ENCODE peak calls at places on chromosomes 2 and 18, in eight cellular contexts. H is K562, D is dorsolateral prefrontal cortex, Z is psoas muscle, O is stomach, E is spleen, X is cardiac muscle cell, C is heart left ventricle. W is an unnamed sample. For H3K27me3, the result is how much of the 10 kb centered on the place peaks cover.

GRCh38 chr2:62817995-62818713 is 112.6 kb downstream of the EHBP1 start:
- DNase-seq in H (no peak), D (no peak), Z (no peak), O (no peak), E (no peak), X (no peak), C (no peak), W (peak)

GRCh38 chr2:237180987-237181386 is 95.3 kb downstream of the COPS8 start:
- DNase-seq in H (no peak), D (no peak), Z (no peak), O (no peak), E (no peak), X (no peak), C (no peak), W (no peak)

GRCh38 chr2:127052068-127052770 is 54.7 kb downstream of the BIN1 start:
- DNase-seq in H (no peak), D (no peak), Z (peak), O (no peak), E (peak), X (no peak), C (no peak), W (no peak)

GRCh38 chr2:212526059-212526458 is 12.5 kb downstream of the ERBB4 start:
- DNase-seq in H (no peak), D (no peak), Z (no peak), O (no peak), E (no peak), X (no peak), C (no peak), W (no peak)

GRCh38 chr2:29544031-29544430 is 377.4 kb downstream of the ALK start:
- DNase-seq in H (no peak), D (no peak), Z (no peak), O (no peak), E (no peak), X (no peak), C (no peak), W (no peak)

GRCh38 chr2:204731996-204732395 is 186.7 kb downstream of the PARD3B start:
- DNase-seq in H (no peak), D (no peak), Z (no peak), O (no peak), E (no peak), X (no peak), C (no peak), W (no peak)

GRCh38 chr2:138298900-138299299 is 202.7 kb upstream of the SPOPL start:
- DNase-seq in H (no peak), D (no peak), Z (no peak), O (no peak), E (no peak), X (no peak), C (no peak), W (no peak)

GRCh38 chr2:49248506-49248905 is 94.2 kb upstream of the FSHR start:
- DNase-seq in H (no peak), D (no peak), Z (no peak), O (no peak), E (no peak), X (no peak), C (no peak), W (peak)

GRCh38 chr2:127597984-127598380 is 48.0 kb upstream of the GPR17 start:
- DNase-seq in H (no peak), D (no peak), Z (no peak), O (no peak), E (no peak), X (no peak), C (no peak), W (no peak)

GRCh38 chr2:63192889-63193778 is 142.5 kb downstream of the OTX1 start:
- DNase-seq in H (no peak), D (no peak), Z (no peak), O (no peak), E (no peak), X (no peak), C (no peak), W (no peak)

GRCh38 chr2:62045017-62045543 is 139.6 kb downstream of the COMMD1 start:
- DNase-seq in H (no peak), D (no peak), Z (no peak), O (no peak), E (no peak), X (no peak), C (no peak), W (peak)

GRCh38 chr2:75174981-75175380 is 24.3 kb downstream of the TACR1 start:
- DNase-seq in H (no peak), D (no peak), Z (no peak), O (no peak), E (no peak), X (no peak), C (no peak), W (no peak)

GRCh38 chr2:218993345-218994315 is at the start of gene CRYBA2:
- DNase-seq in H (peak), D (no peak), Z (no peak), O (no peak), E (no peak), X (no peak), C (no peak), W (peak)

GRCh38 chr2:102018823-102019445 is 27.2 kb downstream of the IL1R2 start:
- DNase-seq in H (no peak), D (no peak), Z (no peak), O (no peak), E (no peak), X (no peak), C (no peak), W (no peak)

GRCh38 chr2:54935389-54935788 is 114.9 kb downstream of the RTN4 start:
- DNase-seq in H (no peak), D (no peak), Z (no peak), O (no peak), E (no peak), X (no peak), C (no peak), W (no peak)

GRCh38 chr2:190404487-190404886 is 3.7 kb upstream of the MFSD6 start:
- DNase-seq in H (peak), D (no peak), Z (no peak), O (no peak), E (no peak), X (no peak), C (no peak), W (peak)

GRCh38 chr2:215617060-215617824 is 181.4 kb upstream of the FN1 start:
- DNase-seq in H (no peak), D (no peak), Z (no peak), O (no peak), E (no peak), X (no peak), C (no peak), W (no peak)

GRCh38 chr2:136386046-136386445 is 268.1 kb upstream of the CXCR4 start:
- DNase-seq in H (no peak), D (no peak), Z (no peak), O (no peak), E (no peak), X (no peak), C (no peak), W (no peak)

GRCh38 chr18:78947291-78947690 is 32.3 kb upstream of the SALL3 start:
- DNase-seq in H (no peak), D (no peak), Z (no peak), O (no peak), E (no peak), X (no peak), C (no peak), W (no peak)

GRCh38 chr2:74249406-74250122 is 51.1 kb downstream of the MTHFD2 start:
- DNase-seq in H (peak), D (no peak), Z (no peak), O (no peak), E (no peak), X (no peak), C (no peak), W (no peak)

GRCh38 chr18:23032030-23032582 is 99.0 kb downstream of the RBBP8 start:
- DNase-seq in H (no peak), D (no peak), Z (no peak), O (no peak), E (no peak), X (no peak), C (no peak), W (peak)

GRCh38 chr2:95761556-95761955 is 169.8 kb downstream of the TRIM43 start:
- DNase-seq in H (no peak), D (no peak), Z (no peak), O (no peak), E (no peak), X (no peak), C (no peak), W (no peak)

GRCh38 chr18:36454848-36455458 is 157.4 kb downstream of the FHOD3 start:
- DNase-seq in H (no peak), D (no peak), Z (no peak), O (no peak), E (no peak), X (no peak), C (no peak), W (no peak)

GRCh38 chr2:97995026-97995733 is 568 bp downstream of the TMEM131 start:
- DNase-seq in H (peak), D (peak), Z (peak), O (peak), E (peak), X (peak), C (peak), W (peak)

GRCh38 chr2:41829011-41829500 is 218.8 kb upstream of the PKDCC start:
- DNase-seq in H (no peak), D (no peak), Z (no peak), O (no peak), E (no peak), X (no peak), C (no peak), W (no peak)

GRCh38 chr2:241584446-241584845 is 25.9 kb downstream of the BOK start:
- DNase-seq in H (peak), D (no peak), Z (no peak), O (no peak), E (peak), X (no peak), C (no peak), W (no peak)

GRCh38 chr2:200042102-200042735 is 86.8 kb downstream of the MAIP1 start:
- DNase-seq in H (no peak), D (no peak), Z (no peak), O (no peak), E (no peak), X (no peak), C (no peak), W (peak)

GRCh38 chr2:31079665-31080064 is 58.6 kb downstream of the GALNT14 start:
- DNase-seq in H (peak), D (no peak), Z (no peak), O (no peak), E (no peak), X (peak), C (no peak), W (no peak)

GRCh38 chr2:99404039-99404799 is 67.0 kb downstream of the EIF5B start:
- DNase-seq in H (no peak), D (no peak), Z (no peak), O (no peak), E (no peak), X (peak), C (no peak), W (peak)

GRCh38 chr2:43133708-43134570 is 92.5 kb downstream of the ZFP36L2 start:
- DNase-seq in H (no peak), D (peak), Z (no peak), O (peak), E (peak), X (no peak), C (no peak), W (no peak)

GRCh38 chr2:45469314-45470099 is 141.6 kb downstream of the SRBD1 start:
- DNase-seq in H (no peak), D (no peak), Z (no peak), O (no peak), E (no peak), X (no peak), C (no peak), W (no peak)

DNA sequence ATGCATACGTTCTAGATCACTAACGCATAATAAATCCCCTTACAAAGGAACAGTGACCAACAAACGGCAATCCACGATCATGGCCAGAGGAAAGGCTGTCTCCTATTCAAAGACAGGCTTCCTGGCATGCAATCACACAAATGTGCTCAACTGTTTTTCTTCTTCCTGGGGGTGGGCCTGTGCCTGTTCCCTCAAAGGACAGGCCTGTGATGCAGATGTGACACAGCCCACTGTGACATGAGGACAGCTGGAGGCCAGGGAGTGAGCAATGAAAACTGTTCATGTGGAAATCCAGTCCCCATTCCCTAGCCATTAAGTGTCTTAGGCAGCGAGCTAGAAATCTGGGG is 143.8 kb upstream of the LMAN1 start:
- DNase-seq in H (no peak), D (no peak), Z (no peak), O (no peak), E (no peak), X (no peak), C (no peak), W (no peak)
- H3K27ac ChIP-seq in H (no peak), D (no peak), Z (no peak), O (no peak), E (no peak), X (peak), C (peak), W (no peak)

DNA sequence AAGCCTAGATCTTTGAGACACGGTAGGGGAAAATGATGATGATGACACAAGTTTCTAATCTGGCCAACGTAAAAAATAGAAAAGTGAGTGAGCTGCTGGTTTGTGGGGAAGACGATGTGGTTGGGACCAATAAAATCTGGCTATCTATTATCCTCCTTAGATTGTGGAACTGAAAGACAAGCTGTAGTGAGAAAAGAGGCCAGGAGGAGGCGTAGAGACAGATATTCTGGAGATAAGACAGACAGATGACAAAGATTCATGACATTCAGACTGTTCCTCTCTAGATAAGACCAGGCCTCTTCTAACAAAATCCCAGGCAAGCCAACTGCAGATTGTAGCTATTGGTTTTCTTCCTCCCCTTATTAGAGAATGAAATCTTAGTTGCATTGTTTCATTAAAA is 376.3 kb upstream of the UBE2E3 start:
- DNase-seq in H (no peak), D (no peak), Z (no peak), O (no peak), E (no peak), X (no peak), C (no peak), W (peak)
- TF ChIP-seq CTCF in H (peak), D (no peak), Z (peak), O (no peak), E (no peak), X (peak), C (no peak), W (peak)

DNA sequence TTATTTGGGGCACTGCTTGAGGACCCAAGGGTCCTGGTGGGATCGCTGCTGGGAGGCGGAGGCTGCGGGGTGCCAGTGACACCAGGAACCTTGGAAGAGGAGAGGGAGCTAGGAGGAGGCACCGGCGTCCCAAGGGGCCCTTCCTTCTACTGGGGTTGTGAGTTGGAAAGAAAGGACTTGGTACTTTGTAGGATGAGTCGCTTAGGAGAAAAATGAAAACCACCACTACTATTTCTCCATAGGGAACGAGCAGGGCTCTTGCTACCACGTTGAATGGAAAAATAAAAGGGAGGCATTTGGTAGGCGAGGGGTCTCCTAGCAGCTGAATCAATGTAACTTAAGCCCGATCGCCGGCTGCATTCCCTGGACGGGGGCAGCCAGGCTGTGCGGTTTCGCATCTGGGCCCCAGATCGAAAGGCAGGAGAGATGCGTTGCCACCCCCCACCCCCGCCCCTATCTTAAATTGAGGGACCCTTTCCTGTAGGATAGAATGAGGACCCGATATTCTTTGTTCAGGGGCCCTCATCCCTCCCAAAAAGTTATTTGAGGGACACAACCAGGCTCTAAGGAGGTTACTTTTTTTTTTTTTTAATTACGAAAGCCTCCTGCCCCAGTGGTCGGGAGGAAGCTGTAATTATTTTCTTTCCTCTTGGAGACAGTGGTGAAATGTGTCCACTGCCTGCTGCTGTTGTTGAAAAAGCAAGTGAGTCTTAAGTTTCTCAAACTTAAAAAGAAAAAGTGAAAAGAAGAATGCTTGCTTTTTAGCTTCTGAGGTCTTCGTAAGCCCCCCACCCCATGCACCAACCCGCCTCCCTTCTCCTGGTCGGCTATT is 1.3 kb downstream of the IGFBP2 start:
- DNase-seq in H (no peak), D (no peak), Z (no peak), O (no peak), E (no peak), X (peak), C (no peak), W (no peak)
- H3K27me3 ChIP-seq in H (under half), D (under half), Z (under half), O (half or more), E (half or more), X (under half), C (under half), W (under half)

GRCh38 chr2:238725298-238725697 is 122.6 kb upstream of the TWIST2 start:
- DNase-seq in H (no peak), D (no peak), Z (no peak), O (no peak), E (no peak), X (no peak), C (no peak), W (no peak)
- H3K27ac ChIP-seq in H (no peak), D (no peak), Z (no peak), O (no peak), E (no peak), X (no peak), C (no peak), W (no peak)

DNA sequence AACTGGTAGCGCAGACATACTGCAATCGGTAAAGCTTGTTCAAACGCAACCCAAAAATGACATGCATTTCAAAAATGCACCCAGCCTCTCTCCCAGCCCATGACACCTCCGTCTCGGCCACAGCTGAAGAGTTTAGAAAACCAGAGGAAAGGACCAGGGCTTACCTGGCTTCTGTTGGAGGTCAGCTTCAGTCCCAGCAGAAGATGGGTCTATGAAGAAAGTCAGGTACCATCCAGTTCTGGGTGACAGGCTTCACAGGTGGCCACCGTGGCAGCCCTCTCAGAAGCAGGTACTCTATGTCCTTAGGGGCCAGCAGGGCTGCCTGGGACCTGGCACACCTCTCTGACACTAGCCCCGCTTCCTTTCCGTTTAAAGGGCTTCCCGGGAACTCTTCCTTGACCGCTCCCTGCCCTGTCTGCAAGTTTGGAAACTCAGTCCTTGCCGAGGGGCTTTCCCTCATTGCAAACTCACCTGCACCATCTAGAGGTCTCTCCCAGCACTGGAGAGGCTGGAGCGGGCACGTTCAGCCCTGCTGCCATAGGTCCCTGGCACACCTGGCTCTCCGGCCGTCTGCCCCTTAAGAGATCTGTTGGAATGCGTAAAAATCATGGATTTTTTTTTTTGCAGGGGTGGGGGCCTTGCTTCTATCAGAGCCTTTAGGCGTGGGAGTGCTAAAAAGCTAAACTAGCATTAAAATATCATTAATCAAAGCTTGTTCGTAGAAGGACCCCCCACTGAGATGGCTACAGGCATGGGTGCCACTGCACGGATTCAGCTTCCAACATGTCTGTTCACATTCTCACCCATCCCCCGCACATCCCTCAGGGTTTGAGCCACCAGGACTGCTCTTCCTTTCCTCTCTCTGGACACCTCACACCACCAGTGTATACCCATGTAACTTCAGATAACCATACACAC is at the start of gene EDAR:
- DNase-seq in H (no peak), D (no peak), Z (no peak), O (peak), E (no peak), X (peak), C (peak), W (peak)
- TF ChIP-seq CTCF in H (peak), D (peak), Z (peak), O (no peak), E (peak), X (peak), C (no peak), W (peak)

W was measured in foreskin keratinocyte.